ENCODE peak calls at places on chromosomes 2 and 18, in nine cellular contexts. J, L, A, W, G, Q, N, O and Y are unnamed samples.

GRCh38 chr2:20852670-20853069 is 29.8 kb upstream of the LDAH start:
- DNase-seq in J (no peak), L (no peak), A (no peak), W (no peak), G (no peak), Q (no peak), N (no peak), O (no peak), Y (no peak)

GRCh38 chr2:40455661-40456060 is 3.8 kb upstream of the SLC8A1 start:
- DNase-seq in J (no peak), L (no peak), A (peak; percentile 40), W (no peak), G (peak; percentile 57), Q (no peak), N (no peak), O (no peak), Y (no peak)

GRCh38 chr18:9996104-9996503 is 82.3 kb downstream of the VAPA start:
- DNase-seq in J (no peak), L (no peak), A (no peak), W (no peak), G (no peak), Q (no peak), N (no peak), O (no peak), Y (no peak)

GRCh38 chr2:144477943-144478283 is 42.0 kb downstream of the ZEB2 start:
- DNase-seq in J (peak; percentile 27), L (no peak), A (peak; percentile 52), W (no peak), G (no peak), Q (no peak), N (peak; percentile 14), O (no peak), Y (no peak)

GRCh38 chr2:119283873-119284331 is 60.3 kb downstream of the STEAP3 start:
- DNase-seq in J (no peak), L (no peak), A (peak; percentile 98), W (no peak), G (peak; percentile 91), Q (no peak), N (no peak), O (no peak), Y (no peak)

GRCh38 chr2:111919794-111920608 is 21.6 kb downstream of the MERTK start:
- DNase-seq in J (no peak), L (no peak), A (no peak), W (no peak), G (peak; percentile 70), Q (no peak), N (no peak), O (peak; percentile 80), Y (no peak)

GRCh38 chr2:98704499-98705332 is 26.2 kb downstream of the MGAT4A start:
- DNase-seq in J (no peak), L (no peak), A (no peak), W (no peak), G (no peak), Q (no peak), N (no peak), O (peak; percentile 64), Y (no peak)

GRCh38 chr2:101307503-101307902 is 998 bp downstream of the RNF149 start:
- DNase-seq in J (no peak), L (no peak), A (peak; percentile 56), W (no peak), G (peak; percentile 32), Q (no peak), N (no peak), O (no peak), Y (no peak)

GRCh38 chr18:7079231-7079630 is 38.4 kb downstream of the LAMA1 start:
- DNase-seq in J (no peak), L (no peak), A (no peak), W (no peak), G (no peak), Q (no peak), N (no peak), O (no peak), Y (no peak)

GRCh38 chr2:209351636-209352035 is 72.2 kb upstream of the MAP2 start:
- DNase-seq in J (no peak), L (no peak), A (peak; percentile 26), W (no peak), G (no peak), Q (no peak), N (no peak), O (no peak), Y (no peak)

GRCh38 chr18:78936251-78937005 is 43.2 kb upstream of the SALL3 start:
- DNase-seq in J (no peak), L (no peak), A (no peak), W (no peak), G (no peak), Q (no peak), N (no peak), O (no peak), Y (no peak)

GRCh38 chr2:25894135-25894830 is 16.0 kb upstream of the ASXL2 start:
- DNase-seq in J (no peak), L (no peak), A (peak; percentile 23), W (no peak), G (no peak), Q (no peak), N (no peak), O (peak; percentile 11), Y (peak; percentile 47)

GRCh38 chr2:59589881-59590280 is 963.6 kb downstream of the BCL11A start:
- DNase-seq in J (no peak), L (no peak), A (no peak), W (no peak), G (no peak), Q (no peak), N (no peak), O (no peak), Y (no peak)

GRCh38 chr2:79393107-79393506 is 119.7 kb upstream of the CTNNA2 start:
- DNase-seq in J (no peak), L (no peak), A (no peak), W (no peak), G (no peak), Q (no peak), N (no peak), O (no peak), Y (no peak)
- TF ChIP-seq EZH2phosphoT487 in J (no peak), L (no peak), A (no peak), W (no peak), G (no peak), Q (no peak), N (no peak), O (no peak), Y (no peak)

GRCh38 chr18:76927216-76927725 is 104.9 kb downstream of the ZNF236 start:
- DNase-seq in J (no peak), L (no peak), A (no peak), W (no peak), G (no peak), Q (no peak), N (no peak), O (no peak), Y (no peak)
- TF ChIP-seq EZH2phosphoT487 in J (no peak), L (no peak), A (no peak), W (no peak), G (no peak), Q (no peak), N (no peak), O (no peak), Y (no peak)

DNA sequence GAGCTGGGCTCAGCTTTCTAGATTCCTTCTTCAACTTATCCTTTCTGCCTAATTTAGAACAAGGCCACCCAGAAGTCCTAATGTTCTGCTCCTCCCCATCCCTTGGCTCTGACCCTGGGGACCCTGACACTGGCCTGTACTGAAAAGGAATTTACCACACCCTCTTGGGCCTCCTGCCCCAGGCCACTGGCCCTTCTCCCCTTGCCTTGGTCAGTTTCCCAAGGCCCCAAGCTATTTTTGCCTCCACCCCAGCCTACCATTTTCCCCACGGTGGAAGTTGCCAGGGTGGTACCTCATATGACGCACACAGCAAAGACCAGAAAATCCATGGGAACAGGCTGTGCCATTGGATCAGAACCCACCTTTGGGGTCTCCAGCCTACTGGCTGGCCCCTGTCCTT is 72.1 kb downstream of the ZBTB7C start:
- DNase-seq in J (no peak), L (no peak), A (no peak), W (no peak), G (no peak), Q (no peak), N (no peak), O (no peak), Y (no peak)
- TF ChIP-seq EZH2phosphoT487 in J (no peak), L (no peak), A (no peak), W (no peak), G (no peak), Q (no peak), N (no peak), O (no peak), Y (no peak)

GRCh38 chr18:45282101-45282812 is 333.0 kb upstream of the SLC14A2 start:
- DNase-seq in J (no peak), L (no peak), A (peak; percentile 27), W (no peak), G (no peak), Q (no peak), N (no peak), O (no peak), Y (no peak)
- TF ChIP-seq EZH2phosphoT487 in J (no peak), L (no peak), A (no peak), W (no peak), G (no peak), Q (no peak), N (no peak), O (no peak), Y (no peak)

DNA sequence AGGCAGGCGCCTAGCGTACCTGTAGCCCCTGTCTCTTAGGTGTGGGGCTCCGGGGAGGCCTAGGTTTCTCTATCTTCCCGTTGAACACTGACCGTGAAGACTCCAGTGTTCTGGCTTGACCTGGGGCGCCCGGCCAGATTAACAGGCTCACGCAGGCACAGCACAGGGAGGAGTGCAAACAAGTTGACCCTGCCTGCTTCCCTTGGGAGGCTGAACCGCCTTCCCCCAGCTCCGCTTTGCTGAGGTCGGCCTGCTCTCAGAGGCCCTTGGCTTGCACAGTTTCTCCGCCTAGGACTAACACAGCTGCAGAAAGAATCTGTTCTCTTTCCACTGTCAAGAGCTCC is 567 bp downstream of the PCYOX1 start:
- DNase-seq in J (peak; percentile 35), L (peak; percentile 59), A (peak; percentile 71), W (peak; percentile 25), G (peak; percentile 21), Q (no peak), N (no peak), O (peak; percentile 68), Y (peak; percentile 56)
- TF ChIP-seq EZH2phosphoT487 in J (no peak), L (no peak), A (no peak), W (no peak), G (no peak), Q (no peak), N (no peak), O (no peak), Y (no peak)